ENCODE peak calls at places on chromosomes 6 and 20, in five cellular contexts. One of them, this sample, is unnamed.

GRCh38 chr6:147194652-147195403 is 9.4 kb upstream of the STXBP5 start:
- DNase-seq in T-helper 17 cell: no peak
- DNase-seq in COR-L47: no peak
- DNase-seq in fibroblast of pulmonary artery: no peak
- DNase-seq in posterior vena cava: no peak
- DNase-seq in this sample: peak; percentile 22

GRCh38 chr6:123604067-123604466 is 32.7 kb downstream of the TRDN start:
- DNase-seq in T-helper 17 cell: no peak
- DNase-seq in COR-L47: no peak
- DNase-seq in fibroblast of pulmonary artery: no peak
- DNase-seq in posterior vena cava: no peak
- DNase-seq in this sample: no peak

GRCh38 chr6:53103993-53104675 is 38.9 kb downstream of the FBXO9 start:
- DNase-seq in T-helper 17 cell: no peak
- DNase-seq in COR-L47: peak; percentile 27
- DNase-seq in fibroblast of pulmonary artery: peak; percentile 6
- DNase-seq in posterior vena cava: no peak
- DNase-seq in this sample: peak; percentile 18

GRCh38 chr20:21512634-21513180 is 1.2 kb downstream of the NKX2-2 start:
- DNase-seq in T-helper 17 cell: no peak
- DNase-seq in COR-L47: no peak
- DNase-seq in fibroblast of pulmonary artery: no peak
- DNase-seq in posterior vena cava: no peak
- DNase-seq in this sample: no peak

GRCh38 chr20:25247100-25247665 is 702 bp upstream of the PYGB start:
- DNase-seq in T-helper 17 cell: no peak
- DNase-seq in COR-L47: peak; percentile 44
- DNase-seq in fibroblast of pulmonary artery: peak; percentile 58
- DNase-seq in posterior vena cava: peak; percentile 88
- DNase-seq in this sample: peak; percentile 77

GRCh38 chr6:96704713-96705112 is 132.6 kb downstream of the GPR63 start:
- DNase-seq in T-helper 17 cell: no peak
- DNase-seq in COR-L47: no peak
- DNase-seq in fibroblast of pulmonary artery: no peak
- DNase-seq in posterior vena cava: no peak
- DNase-seq in this sample: no peak

GRCh38 chr20:43937586-43937985 is 22.9 kb downstream of the TOX2 start:
- DNase-seq in T-helper 17 cell: no peak
- DNase-seq in COR-L47: no peak
- DNase-seq in fibroblast of pulmonary artery: no peak
- DNase-seq in posterior vena cava: no peak
- DNase-seq in this sample: no peak

GRCh38 chr6:39823187-39823815 is 31.1 kb downstream of the DAAM2 start:
- DNase-seq in T-helper 17 cell: no peak
- DNase-seq in COR-L47: no peak
- DNase-seq in fibroblast of pulmonary artery: no peak
- DNase-seq in posterior vena cava: peak; percentile 88
- DNase-seq in this sample: no peak

GRCh38 chr6:119497988-119498727 is 148.6 kb upstream of the MAN1A1 start:
- DNase-seq in T-helper 17 cell: no peak
- DNase-seq in COR-L47: no peak
- DNase-seq in fibroblast of pulmonary artery: no peak
- DNase-seq in posterior vena cava: no peak
- DNase-seq in this sample: no peak

GRCh38 chr6:134105903-134106302 is 53.5 kb upstream of the SLC2A12 start:
- DNase-seq in T-helper 17 cell: no peak
- DNase-seq in COR-L47: no peak
- DNase-seq in fibroblast of pulmonary artery: no peak
- DNase-seq in posterior vena cava: no peak
- DNase-seq in this sample: no peak

GRCh38 chr6:2498224-2498623 is 252.5 kb downstream of the MYLK4 start:
- DNase-seq in T-helper 17 cell: no peak
- DNase-seq in COR-L47: peak; percentile 36
- DNase-seq in fibroblast of pulmonary artery: peak; percentile 29
- DNase-seq in posterior vena cava: no peak
- DNase-seq in this sample: peak; percentile 63

GRCh38 chr6:56073315-56073714 is 174.1 kb downstream of the COL21A1 start:
- DNase-seq in T-helper 17 cell: no peak
- DNase-seq in COR-L47: no peak
- DNase-seq in fibroblast of pulmonary artery: peak; percentile 76
- DNase-seq in posterior vena cava: no peak
- DNase-seq in this sample: no peak

GRCh38 chr6:157613011-157613522 is 210.0 kb upstream of the SNX9 start:
- DNase-seq in T-helper 17 cell: no peak
- DNase-seq in COR-L47: no peak
- DNase-seq in fibroblast of pulmonary artery: peak; percentile 85
- DNase-seq in posterior vena cava: no peak
- DNase-seq in this sample: peak; percentile 71

GRCh38 chr6:107600936-107601335 is 111.0 kb downstream of the SOBP start:
- DNase-seq in T-helper 17 cell: no peak
- DNase-seq in COR-L47: no peak
- DNase-seq in fibroblast of pulmonary artery: peak; percentile 77
- DNase-seq in posterior vena cava: no peak
- DNase-seq in this sample: peak; percentile 56

GRCh38 chr20:542777-543368 is 717 bp downstream of the CSNK2A1 start:
- DNase-seq in T-helper 17 cell: no peak
- DNase-seq in COR-L47: peak; percentile 6
- DNase-seq in fibroblast of pulmonary artery: no peak
- DNase-seq in posterior vena cava: no peak
- DNase-seq in this sample: no peak

GRCh38 chr6:40552926-40553325 is 34.2 kb downstream of the LRFN2 start:
- DNase-seq in T-helper 17 cell: no peak
- DNase-seq in COR-L47: no peak
- DNase-seq in fibroblast of pulmonary artery: no peak
- DNase-seq in posterior vena cava: peak; percentile 50
- DNase-seq in this sample: no peak

GRCh38 chr6:87393026-87393622 is 14.6 kb upstream of the CFAP206 start:
- DNase-seq in T-helper 17 cell: peak; percentile 23
- DNase-seq in COR-L47: peak; percentile 70
- DNase-seq in fibroblast of pulmonary artery: peak; percentile 80
- DNase-seq in posterior vena cava: no peak
- DNase-seq in this sample: peak; percentile 73

GRCh38 chr6:17584241-17584803 is 15.8 kb upstream of the FAM8A1 start:
- DNase-seq in T-helper 17 cell: no peak
- DNase-seq in COR-L47: peak; percentile 71
- DNase-seq in fibroblast of pulmonary artery: peak; percentile 89
- DNase-seq in posterior vena cava: no peak
- DNase-seq in this sample: peak; percentile 84

GRCh38 chr6:157091832-157092231 is 231.5 kb downstream of the TMEM242 start:
- DNase-seq in T-helper 17 cell: no peak
- DNase-seq in COR-L47: no peak
- DNase-seq in fibroblast of pulmonary artery: no peak
- DNase-seq in posterior vena cava: no peak
- DNase-seq in this sample: no peak

GRCh38 chr6:3871511-3871910 is 22.3 kb downstream of the FAM50B start:
- DNase-seq in T-helper 17 cell: no peak
- DNase-seq in COR-L47: no peak
- DNase-seq in fibroblast of pulmonary artery: no peak
- DNase-seq in posterior vena cava: no peak
- DNase-seq in this sample: no peak

GRCh38 chr6:5072440-5072839 is 12.7 kb upstream of the PPP1R3G start:
- DNase-seq in T-helper 17 cell: no peak
- DNase-seq in COR-L47: no peak
- DNase-seq in fibroblast of pulmonary artery: no peak
- DNase-seq in posterior vena cava: no peak
- DNase-seq in this sample: no peak

GRCh38 chr6:125307964-125308615 is 6.3 kb upstream of the HDDC2 start:
- DNase-seq in T-helper 17 cell: no peak
- DNase-seq in COR-L47: no peak
- DNase-seq in fibroblast of pulmonary artery: no peak
- DNase-seq in posterior vena cava: no peak
- DNase-seq in this sample: no peak

GRCh38 chr6:26223677-26224546 is 136.7 kb downstream of the HFE start:
- DNase-seq in T-helper 17 cell: peak; percentile 32
- DNase-seq in COR-L47: peak; percentile 92
- DNase-seq in fibroblast of pulmonary artery: peak; percentile 96
- DNase-seq in posterior vena cava: no peak
- DNase-seq in this sample: peak; percentile 94

GRCh38 chr6:149889321-149889720 is 8.6 kb downstream of the RAET1E start:
- DNase-seq in T-helper 17 cell: no peak
- DNase-seq in COR-L47: no peak
- DNase-seq in fibroblast of pulmonary artery: peak; percentile 26
- DNase-seq in posterior vena cava: no peak
- DNase-seq in this sample: no peak

GRCh38 chr6:25889877-25890853 is 16.1 kb upstream of the SLC17A3 start:
- DNase-seq in T-helper 17 cell: peak; percentile 19
- DNase-seq in COR-L47: peak; percentile 23
- DNase-seq in fibroblast of pulmonary artery: peak; percentile 73
- DNase-seq in posterior vena cava: no peak
- DNase-seq in this sample: peak; percentile 73

GRCh38 chr6:107956586-107957164 is 1.3 kb downstream of the SEC63 start:
- DNase-seq in T-helper 17 cell: no peak
- DNase-seq in COR-L47: no peak
- DNase-seq in fibroblast of pulmonary artery: peak; percentile 62
- DNase-seq in posterior vena cava: no peak
- DNase-seq in this sample: no peak

GRCh38 chr20:47529840-47530239 is 28.2 kb downstream of the NCOA3 start:
- DNase-seq in T-helper 17 cell: no peak
- DNase-seq in COR-L47: no peak
- DNase-seq in fibroblast of pulmonary artery: peak; percentile 32
- DNase-seq in posterior vena cava: no peak
- DNase-seq in this sample: no peak

GRCh38 chr20:31758521-31758920 is 19.4 kb downstream of the TPX2 start:
- DNase-seq in T-helper 17 cell: no peak
- DNase-seq in COR-L47: no peak
- DNase-seq in fibroblast of pulmonary artery: peak; percentile 22
- DNase-seq in posterior vena cava: no peak
- DNase-seq in this sample: no peak

GRCh38 chr6:138533667-138534066 is 34.4 kb upstream of the NHSL1 start:
- DNase-seq in T-helper 17 cell: no peak
- DNase-seq in COR-L47: no peak
- DNase-seq in fibroblast of pulmonary artery: no peak
- DNase-seq in posterior vena cava: no peak
- DNase-seq in this sample: no peak